ENCODE peak calls at places on chromosomes 16 and 17, in four cellular contexts. One of them, this sample, is unnamed.

GRCh38 chr17:45284176-45285140 is 22.6 kb upstream of the SPATA32 start:
- DNase-seq in activated T-cell treated with anti-CD3 and anti-CD28 coated beads for 24 hours: no peak
- DNase-seq in CD8-positive, alpha-beta memory T cell: no peak
- DNase-seq in C1 segment of cervical spinal cord: no peak
- DNase-seq in this sample: no peak

GRCh38 chr17:50686494-50687199 is 21.1 kb downstream of the ANKRD40 start:
- DNase-seq in activated T-cell treated with anti-CD3 and anti-CD28 coated beads for 24 hours: no peak
- DNase-seq in C1 segment of cervical spinal cord: peak
- DNase-seq in CD8-positive, alpha-beta memory T cell: no peak
- DNase-seq in this sample: peak

GRCh38 chr17:7224110-7224509 is 4.4 kb downstream of the ACADVL start:
- DNase-seq in activated T-cell treated with anti-CD3 and anti-CD28 coated beads for 24 hours: no peak
- DNase-seq in CD8-positive, alpha-beta memory T cell: no peak
- DNase-seq in C1 segment of cervical spinal cord: no peak
- DNase-seq in this sample: no peak

GRCh38 chr16:80968386-80969113 is 38.1 kb downstream of the CMC2 start:
- DNase-seq in activated T-cell treated with anti-CD3 and anti-CD28 coated beads for 24 hours: no peak
- DNase-seq in C1 segment of cervical spinal cord: no peak
- DNase-seq in CD8-positive, alpha-beta memory T cell: no peak
- DNase-seq in this sample: no peak

GRCh38 chr16:50266337-50267091 is at the start of gene ADCY7:
- DNase-seq in activated T-cell treated with anti-CD3 and anti-CD28 coated beads for 24 hours: peak
- DNase-seq in C1 segment of cervical spinal cord: peak
- DNase-seq in CD8-positive, alpha-beta memory T cell: peak
- DNase-seq in this sample: peak

GRCh38 chr16:289395-289997 is 6.5 kb downstream of the PDIA2 start:
- DNase-seq in activated T-cell treated with anti-CD3 and anti-CD28 coated beads for 24 hours: no peak
- DNase-seq in C1 segment of cervical spinal cord: no peak
- DNase-seq in CD8-positive, alpha-beta memory T cell: no peak
- DNase-seq in this sample: no peak

GRCh38 chr17:80720624-80721577 is 176.3 kb downstream of the RPTOR start:
- DNase-seq in activated T-cell treated with anti-CD3 and anti-CD28 coated beads for 24 hours: peak
- DNase-seq in CD8-positive, alpha-beta memory T cell: no peak
- DNase-seq in C1 segment of cervical spinal cord: no peak
- DNase-seq in this sample: no peak

GRCh38 chr17:73103661-73104335 is 11.3 kb upstream of the SLC39A11 start:
- DNase-seq in CD8-positive, alpha-beta memory T cell: no peak
- DNase-seq in activated T-cell treated with anti-CD3 and anti-CD28 coated beads for 24 hours: no peak
- DNase-seq in C1 segment of cervical spinal cord: no peak
- DNase-seq in this sample: no peak

GRCh38 chr16:16183562-16183961 is 39.7 kb downstream of the ABCC6 start:
- DNase-seq in CD8-positive, alpha-beta memory T cell: no peak
- DNase-seq in activated T-cell treated with anti-CD3 and anti-CD28 coated beads for 24 hours: no peak
- DNase-seq in C1 segment of cervical spinal cord: no peak
- DNase-seq in this sample: no peak

GRCh38 chr16:16131204-16131603 is 92.1 kb downstream of the ABCC6 start:
- DNase-seq in C1 segment of cervical spinal cord: no peak
- DNase-seq in CD8-positive, alpha-beta memory T cell: no peak
- DNase-seq in activated T-cell treated with anti-CD3 and anti-CD28 coated beads for 24 hours: no peak
- DNase-seq in this sample: no peak

GRCh38 chr16:716768-717325 is 1.9 kb downstream of the METRN start:
- DNase-seq in CD8-positive, alpha-beta memory T cell: no peak
- DNase-seq in C1 segment of cervical spinal cord: no peak
- DNase-seq in activated T-cell treated with anti-CD3 and anti-CD28 coated beads for 24 hours: no peak
- DNase-seq in this sample: no peak

GRCh38 chr16:85086347-85087291 is 25.7 kb downstream of the CIBAR2 start:
- DNase-seq in CD8-positive, alpha-beta memory T cell: peak
- DNase-seq in activated T-cell treated with anti-CD3 and anti-CD28 coated beads for 24 hours: peak
- DNase-seq in C1 segment of cervical spinal cord: peak
- DNase-seq in this sample: peak

GRCh38 chr17:38357488-38358123 is 6.0 kb downstream of the SOCS7 start:
- DNase-seq in C1 segment of cervical spinal cord: no peak
- DNase-seq in activated T-cell treated with anti-CD3 and anti-CD28 coated beads for 24 hours: no peak
- DNase-seq in CD8-positive, alpha-beta memory T cell: no peak
- DNase-seq in this sample: no peak

GRCh38 chr16:31461921-31462804 is 2.9 kb downstream of the ARMC5 start:
- DNase-seq in C1 segment of cervical spinal cord: no peak
- DNase-seq in CD8-positive, alpha-beta memory T cell: no peak
- DNase-seq in activated T-cell treated with anti-CD3 and anti-CD28 coated beads for 24 hours: no peak
- DNase-seq in this sample: no peak

GRCh38 chr17:193841-194806 is 12.7 kb upstream of the DOC2B start:
- DNase-seq in CD8-positive, alpha-beta memory T cell: no peak
- DNase-seq in activated T-cell treated with anti-CD3 and anti-CD28 coated beads for 24 hours: no peak
- DNase-seq in C1 segment of cervical spinal cord: peak
- DNase-seq in this sample: no peak

GRCh38 chr16:84827131-84827574 is 7.4 kb downstream of the CRISPLD2 start:
- DNase-seq in C1 segment of cervical spinal cord: no peak
- DNase-seq in activated T-cell treated with anti-CD3 and anti-CD28 coated beads for 24 hours: no peak
- DNase-seq in CD8-positive, alpha-beta memory T cell: no peak
- DNase-seq in this sample: no peak

GRCh38 chr17:39923836-39924690 is 3.3 kb downstream of the ORMDL3 start:
- DNase-seq in CD8-positive, alpha-beta memory T cell: no peak
- DNase-seq in C1 segment of cervical spinal cord: no peak
- DNase-seq in activated T-cell treated with anti-CD3 and anti-CD28 coated beads for 24 hours: no peak
- DNase-seq in this sample: no peak

This sample was measured in ascending aorta.